ENCODE peak calls at places on chromosomes 7 and 10, in five cellular contexts. One of them, this sample, is unnamed.

GRCh38 chr10:117541909-117542705 is 439 bp upstream of the EMX2 start:
- DNase-seq in LoVo: peak
- DNase-seq in tibial artery: peak
- DNase-seq in AG08395: peak
- DNase-seq in NCI-H82: peak
- DNase-seq in this sample: no peak

GRCh38 chr10:59675812-59676211 is 33.8 kb downstream of the SLC16A9 start:
- DNase-seq in tibial artery: no peak
- DNase-seq in AG08395: no peak
- DNase-seq in LoVo: no peak
- DNase-seq in NCI-H82: peak
- DNase-seq in this sample: no peak

GRCh38 chr7:117017017-117017451 is 63.7 kb downstream of the ST7 start:
- DNase-seq in NCI-H82: no peak
- DNase-seq in AG08395: no peak
- DNase-seq in LoVo: no peak
- DNase-seq in tibial artery: no peak
- DNase-seq in this sample: no peak

GRCh38 chr7:29619111-29619510 is 55.5 kb downstream of the PRR15 start:
- DNase-seq in LoVo: no peak
- DNase-seq in tibial artery: no peak
- DNase-seq in NCI-H82: no peak
- DNase-seq in AG08395: no peak
- DNase-seq in this sample: no peak

GRCh38 chr10:73910401-73910763 is 550 bp upstream of the PLAU start:
- DNase-seq in NCI-H82: peak
- DNase-seq in LoVo: no peak
- DNase-seq in AG08395: no peak
- DNase-seq in tibial artery: no peak
- DNase-seq in this sample: peak

GRCh38 chr10:124690971-124691370 is 53.2 kb downstream of the FAM53B start:
- DNase-seq in NCI-H82: no peak
- DNase-seq in AG08395: no peak
- DNase-seq in tibial artery: no peak
- DNase-seq in LoVo: no peak
- DNase-seq in this sample: no peak

GRCh38 chr10:1309237-1309968 is 253.2 kb downstream of the WDR37 start:
- DNase-seq in LoVo: no peak
- DNase-seq in AG08395: no peak
- DNase-seq in NCI-H82: no peak
- DNase-seq in tibial artery: no peak
- DNase-seq in this sample: no peak

GRCh38 chr10:70885485-70885884 is 2.9 kb downstream of the PCBD1 start:
- DNase-seq in LoVo: no peak
- DNase-seq in NCI-H82: no peak
- DNase-seq in AG08395: no peak
- DNase-seq in tibial artery: no peak
- DNase-seq in this sample: no peak

GRCh38 chr7:128197586-128197985 is 43.5 kb upstream of the LEP start:
- DNase-seq in AG08395: peak
- DNase-seq in NCI-H82: no peak
- DNase-seq in tibial artery: no peak
- DNase-seq in LoVo: no peak
- DNase-seq in this sample: no peak

GRCh38 chr7:93185303-93186027 is 37.3 kb upstream of the SAMD9L start:
- DNase-seq in NCI-H82: no peak
- DNase-seq in tibial artery: no peak
- DNase-seq in AG08395: peak
- DNase-seq in LoVo: no peak
- DNase-seq in this sample: no peak

GRCh38 chr10:14384096-14384730 is 53.5 kb upstream of the FRMD4A start:
- DNase-seq in tibial artery: no peak
- DNase-seq in NCI-H82: no peak
- DNase-seq in LoVo: no peak
- DNase-seq in AG08395: no peak
- DNase-seq in this sample: no peak

GRCh38 chr7:127066974-127067373 is 185.8 kb downstream of the GRM8 start:
- DNase-seq in LoVo: no peak
- DNase-seq in NCI-H82: peak
- DNase-seq in AG08395: no peak
- DNase-seq in tibial artery: no peak
- DNase-seq in this sample: peak

GRCh38 chr7:87600130-87601124 is at the start of gene ABCB1:
- DNase-seq in LoVo: peak
- DNase-seq in AG08395: peak
- DNase-seq in NCI-H82: peak
- DNase-seq in tibial artery: peak
- DNase-seq in this sample: peak

GRCh38 chr7:101232141-101232821 is 5.3 kb downstream of the CLDN15 start:
- DNase-seq in tibial artery: no peak
- DNase-seq in LoVo: peak
- DNase-seq in NCI-H82: no peak
- DNase-seq in AG08395: no peak
- DNase-seq in this sample: no peak

This sample was measured in WERI-Rb-1.